ENCODE peak calls at places on chromosome 19, in six cellular contexts. I is fibroblast of lung; V is sigmoid colon; L is GM12865; E is IMR-90; P is CD8-positive, alpha-beta T cell. R is an unnamed sample.

GRCh38 chr19:55066107-55066709 is 3.3 kb upstream of the RDH13 start:
- DNase-seq in I (no peak), E (no peak), L (no peak), V (no peak), P (no peak), R (no peak)

GRCh38 chr19:38667552-38668205 is 20.2 kb downstream of the ACTN4 start:
- DNase-seq in L (no peak), V (no peak), E (peak), P (no peak), I (peak), R (peak)

GRCh38 chr19:55580628-55581144 is at the start of gene ZNF579:
- DNase-seq in P (peak), E (peak), V (peak), I (peak), L (peak), R (peak)

GRCh38 chr19:5666921-5667610 is 13.2 kb downstream of the MICOS13 start:
- DNase-seq in L (no peak), V (no peak), I (no peak), P (no peak), E (no peak), R (no peak)

GRCh38 chr19:36986601-36987000 is 70.5 kb downstream of the ZNF568 start:
- DNase-seq in L (no peak), P (no peak), V (no peak), E (no peak), I (no peak), R (no peak)

GRCh38 chr19:28710278-28710677 is 502.7 kb downstream of the UQCRFS1 start:
- DNase-seq in L (peak), E (peak), V (no peak), I (peak), P (no peak), R (peak)

GRCh38 chr19:37979547-37980082 is 72.6 kb downstream of the SIPA1L3 start:
- DNase-seq in P (no peak), I (no peak), V (no peak), L (peak), E (no peak), R (no peak)

GRCh38 chr19:4487572-4487971 is 15.5 kb downstream of the HDGFL2 start:
- DNase-seq in E (no peak), P (no peak), V (no peak), I (no peak), L (no peak), R (no peak)

GRCh38 chr19:19526581-19527370 is 1.9 kb upstream of the YJEFN3 start:
- DNase-seq in E (no peak), I (no peak), V (no peak), P (no peak), L (no peak), R (no peak)

GRCh38 chr19:46513461-46514236 is 18.0 kb upstream of the PNMA8B start:
- DNase-seq in V (peak), E (peak), L (peak), I (peak), P (peak), R (peak)

GRCh38 chr19:50607874-50608785 is 31.6 kb downstream of the SYT3 start:
- DNase-seq in P (peak), E (peak), L (peak), V (peak), I (peak), R (peak)

GRCh38 chr19:56137405-56137804 is 3.7 kb upstream of the ZNF444 start:
- DNase-seq in V (no peak), L (no peak), E (no peak), P (no peak), I (no peak), R (no peak)

GRCh38 chr19:33687761-33688656 is 66.3 kb downstream of the CHST8 start:
- DNase-seq in L (no peak), I (no peak), E (no peak), V (no peak), P (no peak), R (no peak)

GRCh38 chr19:21197589-21198295 is 55.9 kb downstream of the ZNF431 start:
- DNase-seq in V (no peak), L (no peak), E (peak), P (no peak), I (no peak), R (no peak)

GRCh38 chr19:7636691-7637373 is at the start of gene STXBP2:
- DNase-seq in I (no peak), E (no peak), V (no peak), L (peak), P (peak), R (no peak)

DNA sequence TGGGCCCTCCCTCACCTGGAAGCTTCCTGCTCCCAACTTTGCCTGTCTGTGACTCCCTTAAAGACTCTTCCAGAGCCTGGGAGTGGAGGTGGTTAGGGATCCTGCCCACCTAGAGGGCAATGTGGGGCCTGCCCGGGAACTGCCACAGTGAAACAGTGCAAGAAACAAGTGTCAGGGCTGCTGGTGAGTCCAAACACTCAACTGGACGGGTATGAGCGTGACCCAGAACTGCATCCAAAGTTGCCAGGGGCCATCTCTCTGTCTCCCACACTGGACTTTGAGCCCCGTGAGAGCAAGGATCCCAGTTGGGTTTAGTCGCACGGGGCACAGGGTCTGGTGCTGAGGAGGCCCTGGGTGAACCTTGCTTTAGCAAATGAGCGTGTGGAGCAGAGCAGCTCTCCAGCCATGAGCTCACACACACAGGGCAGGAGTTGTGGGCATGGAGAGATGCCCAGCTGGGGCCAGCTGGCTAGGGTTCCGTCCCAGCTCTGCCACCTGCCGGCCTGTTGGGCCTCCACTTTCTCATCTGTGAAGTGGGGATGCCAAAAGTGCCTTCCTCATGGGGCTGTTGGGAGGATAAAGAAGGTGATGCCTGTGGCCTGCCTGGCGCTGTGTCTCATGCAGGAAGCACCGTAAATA is 2.8 kb upstream of the NUMBL start:
- DNase-seq in V (no peak), I (no peak), E (no peak), P (no peak), L (no peak), R (no peak)
- TF ChIP-seq CTCF in V (no peak), I (no peak), E (no peak), P (no peak), L (no peak), R (no peak)

DNA sequence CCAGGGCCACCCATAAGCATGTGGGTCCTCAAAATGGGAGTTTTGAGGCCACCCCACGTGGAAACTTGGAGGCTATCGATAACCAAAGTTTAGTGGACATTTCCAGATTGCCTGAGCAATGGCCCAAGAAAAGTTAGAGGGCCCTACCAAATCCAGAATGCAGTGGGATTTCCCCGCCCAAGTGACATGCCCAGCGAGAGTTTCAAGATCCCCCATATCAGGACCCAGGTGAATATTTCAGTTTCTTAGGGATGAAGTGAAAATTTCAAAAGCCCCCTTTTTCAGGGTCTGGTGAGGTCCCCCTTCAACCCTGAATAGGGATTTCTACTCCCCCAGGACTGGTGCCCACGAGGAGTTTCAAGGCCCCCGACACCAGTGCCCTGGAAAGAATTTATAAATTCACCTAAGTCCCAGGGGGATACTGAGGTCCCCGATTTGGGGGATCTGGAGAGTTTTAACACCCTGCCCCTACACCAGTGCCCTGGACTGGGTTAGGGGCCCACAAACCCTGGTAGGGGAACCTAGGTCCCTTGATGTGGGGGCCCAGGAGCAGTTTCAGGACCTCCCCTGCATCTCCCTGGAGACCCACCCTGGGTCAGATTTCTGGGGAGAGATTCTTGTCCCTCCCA is 695 bp downstream of the BST2 start:
- DNase-seq in I (no peak), V (no peak), L (peak), P (no peak), E (no peak), R (no peak)
- TF ChIP-seq CTCF in I (no peak), V (no peak), L (no peak), P (no peak), E (no peak), R (no peak)

GRCh38 chr19:44807652-44808462 is 1.0 kb upstream of the BCAM start:
- DNase-seq in I (peak), P (no peak), V (no peak), L (no peak), E (peak), R (peak)
- TF ChIP-seq CTCF in I (peak), P (no peak), V (peak), L (peak), E (peak), R (peak)

GRCh38 chr19:2170987-2171348 is 7.2 kb downstream of the DOT1L start:
- DNase-seq in E (no peak), L (no peak), P (no peak), I (no peak), V (no peak), R (no peak)

GRCh38 chr19:2173841-2174577 is 10.3 kb downstream of the DOT1L start:
- DNase-seq in P (no peak), L (no peak), I (no peak), V (no peak), E (no peak), R (no peak)

GRCh38 chr19:2170219-2170618 is 6.5 kb downstream of the DOT1L start:
- DNase-seq in I (no peak), V (no peak), P (no peak), L (peak), E (no peak), R (no peak)

GRCh38 chr19:2173388-2173787 is 9.7 kb downstream of the DOT1L start:
- DNase-seq in I (no peak), L (no peak), E (no peak), P (no peak), V (no peak), R (no peak)

GRCh38 chr19:2171349-2172145 is 7.8 kb downstream of the DOT1L start:
- DNase-seq in E (peak), V (no peak), L (peak), I (peak), P (peak), R (no peak)
- TF ChIP-seq CTCF in E (peak), V (no peak), L (peak), I (no peak), P (peak), R (peak)

DNA sequence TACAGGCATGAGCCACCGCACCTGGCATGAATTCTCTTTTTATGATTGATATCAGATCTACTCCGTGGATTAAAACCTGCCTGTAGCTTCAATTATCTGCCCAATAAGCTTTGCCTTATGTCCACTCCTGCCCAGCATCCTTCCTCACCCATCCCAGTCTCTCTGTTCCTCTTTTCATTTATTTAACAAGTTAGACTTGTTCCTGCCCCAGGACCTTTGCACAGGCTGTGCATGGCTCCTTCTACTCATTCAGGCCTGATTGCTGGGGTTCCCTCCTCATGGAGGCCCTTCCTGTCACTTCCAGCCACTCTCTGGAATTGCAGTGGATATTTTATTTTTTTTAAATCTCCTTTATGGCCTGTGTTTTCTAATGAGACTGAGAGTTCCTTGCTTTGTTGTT is 27.6 kb downstream of the SMARCA4 start:
- DNase-seq in I (no peak), P (no peak), E (no peak), L (no peak), V (no peak), R (no peak)
- TF ChIP-seq CTCF in I (no peak), P (no peak), E (no peak), L (no peak), V (no peak), R (no peak)

GRCh38 chr19:41748012-41748411 is 7.3 kb upstream of the CEACAM6 start:
- DNase-seq in L (no peak), E (no peak), I (no peak), V (no peak), P (no peak), R (no peak)

GRCh38 chr19:41744850-41745249 is 10.5 kb upstream of the CEACAM6 start:
- DNase-seq in P (no peak), E (no peak), I (no peak), L (no peak), V (no peak), R (no peak)

GRCh38 chr19:41745761-41746160 is 9.6 kb upstream of the CEACAM6 start:
- DNase-seq in I (no peak), L (no peak), P (no peak), V (no peak), E (no peak), R (no peak)

GRCh38 chr19:41741244-41741554 is 14.1 kb upstream of the CEACAM6 start:
- DNase-seq in L (no peak), E (no peak), P (no peak), V (no peak), I (no peak), R (no peak)

DNA sequence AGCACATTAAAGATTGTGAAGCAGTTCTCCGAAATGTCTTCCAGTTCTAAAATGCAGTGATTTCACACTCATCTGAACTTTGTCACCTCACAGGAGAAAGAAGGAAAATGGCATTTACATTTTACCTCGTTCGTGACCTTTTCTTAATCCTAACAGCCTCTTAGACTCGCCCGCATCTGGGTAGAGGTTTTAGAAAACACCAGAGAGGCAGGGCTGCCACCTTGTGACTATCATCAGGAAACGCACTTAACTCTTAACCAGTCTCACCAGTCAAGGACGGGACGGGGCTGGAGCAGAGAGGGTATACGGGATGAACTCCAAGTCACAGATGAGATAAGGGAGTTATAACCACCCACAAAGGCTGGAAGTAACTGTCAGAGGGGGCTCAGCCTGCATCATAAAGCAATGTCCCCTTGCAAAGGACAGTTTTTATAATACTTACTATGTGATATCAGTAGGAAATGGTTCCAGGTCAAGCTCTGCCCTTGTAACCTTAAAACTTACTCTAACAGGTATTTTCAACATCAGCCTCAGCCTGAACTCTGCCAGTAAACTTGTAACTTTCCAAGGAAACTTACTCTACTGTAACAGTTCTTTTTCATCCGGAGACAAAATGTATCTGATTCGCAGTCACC is 8.6 kb upstream of the CEACAM6 start:
- DNase-seq in L (peak), E (peak), V (no peak), P (peak), I (peak), R (peak)
- TF ChIP-seq CTCF in L (peak), E (peak), V (peak), P (peak), I (peak), R (peak)

DNA sequence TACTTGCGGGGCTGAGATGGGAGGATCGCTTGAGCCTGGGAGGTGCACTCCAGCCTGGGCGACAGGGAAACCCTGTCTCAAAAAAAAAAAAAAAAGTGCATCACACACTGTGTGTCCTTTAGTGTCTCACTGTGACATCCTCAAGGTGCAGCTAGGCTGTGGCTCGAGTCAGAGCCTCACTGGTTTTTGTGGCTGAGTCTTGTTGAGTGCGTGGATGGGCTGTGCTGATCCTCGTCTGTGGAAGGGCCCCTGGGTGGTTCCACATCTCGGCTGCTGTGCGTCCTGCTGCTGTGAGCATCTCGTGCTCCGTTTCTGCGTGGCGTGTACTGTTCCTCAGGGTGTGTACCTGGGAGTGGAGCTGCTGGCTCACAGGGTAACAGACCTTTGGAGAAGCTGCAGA is 11.2 kb downstream of the STK11 start:
- DNase-seq in E (no peak), V (no peak), P (no peak), L (no peak), I (no peak), R (no peak)
- TF ChIP-seq CTCF in E (no peak), V (no peak), P (no peak), L (no peak), I (no peak), R (no peak)

DNA sequence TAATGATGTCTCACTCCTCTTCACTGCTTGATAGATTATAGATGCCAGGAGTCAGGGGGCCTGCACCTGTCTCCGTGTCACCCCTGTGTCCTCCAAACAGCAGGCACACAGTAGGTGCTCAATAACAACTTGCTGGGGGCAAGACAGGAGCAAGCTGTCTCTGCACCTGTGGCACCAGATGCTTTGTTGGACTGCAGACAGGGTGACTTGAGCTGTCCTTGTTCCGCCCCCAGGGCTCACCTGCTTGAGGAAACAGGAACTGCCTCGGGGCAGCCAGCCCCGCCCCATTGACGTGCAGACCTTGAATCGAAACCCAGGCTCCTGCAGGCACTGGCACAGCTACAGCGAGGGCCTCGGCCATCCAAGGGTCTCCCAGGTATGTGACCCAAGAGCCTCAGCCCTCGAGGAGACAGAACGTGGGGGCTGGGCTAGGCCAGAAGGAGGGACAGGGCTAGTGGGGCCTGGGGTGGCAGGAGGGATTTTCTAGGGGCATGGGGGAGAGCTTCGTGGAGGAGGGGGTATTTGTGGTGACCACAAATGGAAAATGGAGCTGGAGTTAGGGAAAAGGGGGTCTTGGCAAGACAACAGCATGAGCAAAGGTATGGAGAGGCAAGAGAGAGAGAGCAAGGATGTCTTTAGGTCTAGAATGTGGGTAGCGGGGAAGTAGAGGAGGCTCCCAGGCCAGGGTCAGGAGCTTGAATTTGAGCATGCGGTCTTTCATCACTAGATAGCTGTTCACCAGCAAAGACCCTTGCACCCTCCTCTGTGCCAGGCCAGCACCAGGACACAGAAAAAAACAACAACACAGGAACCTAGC is at the start of gene HSH2D:
- DNase-seq in L (peak), P (peak), E (no peak), I (no peak), V (no peak), R (no peak)
- TF ChIP-seq CTCF in L (no peak), P (no peak), E (no peak), I (no peak), V (no peak), R (no peak)

DNA sequence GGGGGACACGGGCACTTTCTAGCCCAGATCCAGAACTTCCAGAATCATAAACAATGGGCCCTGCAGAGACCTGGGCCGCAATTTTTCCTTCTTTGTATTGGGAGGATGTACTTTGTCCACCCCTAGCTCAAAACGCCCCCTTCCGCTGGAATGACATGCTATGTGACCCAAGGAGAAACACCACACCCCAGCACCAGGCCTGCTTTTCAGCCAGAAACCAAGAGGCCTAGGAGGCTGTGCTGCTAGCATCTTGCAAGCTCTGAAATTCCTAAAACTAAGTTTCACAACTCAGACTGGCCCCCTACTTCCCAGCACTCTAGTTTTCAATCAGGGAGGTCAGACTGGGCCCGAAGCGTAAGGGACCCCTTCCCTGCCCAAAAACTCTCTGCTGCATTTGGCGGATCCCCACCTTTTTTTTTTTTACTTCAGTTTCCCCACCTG is 538 bp downstream of the LSM4 start:
- DNase-seq in E (peak), L (peak), I (peak), P (no peak), V (no peak), R (peak)
- TF ChIP-seq CTCF in E (peak), L (peak), I (peak), P (no peak), V (no peak), R (peak)

R was measured in astrocyte of the spinal cord.